ENCODE peak calls at places on chromosomes 6 and 20, in five cellular contexts. One of them, this sample, is unnamed.
A peak's percentile ranks its signal among the peaks of the same experiment; 100 is the strongest.

GRCh38 chr6:114377881-114378280 is 35.1 kb upstream of the HS3ST5 start:
- DNase-seq in cardiac muscle cell: no peak
- DNase-seq in sigmoid colon: no peak
- DNase-seq in SK-N-MC: no peak
- DNase-seq in transverse colon: no peak
- DNase-seq in this sample: no peak

GRCh38 chr20:47727170-47727880 is 58.0 kb downstream of the SULF2 start:
- DNase-seq in cardiac muscle cell: no peak
- DNase-seq in sigmoid colon: peak; percentile 74
- DNase-seq in SK-N-MC: no peak
- DNase-seq in transverse colon: peak; percentile 62
- DNase-seq in this sample: no peak

GRCh38 chr6:31293343-31293742 is 21.5 kb upstream of the HLA-C start:
- DNase-seq in cardiac muscle cell: peak; percentile 74
- DNase-seq in sigmoid colon: no peak
- DNase-seq in SK-N-MC: no peak
- DNase-seq in transverse colon: no peak
- DNase-seq in this sample: no peak

GRCh38 chr6:166488081-166488685 is 98.3 kb downstream of the RAMACL start:
- DNase-seq in cardiac muscle cell: no peak
- DNase-seq in sigmoid colon: peak; percentile 76
- DNase-seq in SK-N-MC: peak; percentile 50
- DNase-seq in transverse colon: peak; percentile 57
- DNase-seq in this sample: no peak

GRCh38 chr20:49989234-49990065 is 6.7 kb downstream of the SNAI1 start:
- DNase-seq in cardiac muscle cell: no peak
- DNase-seq in sigmoid colon: peak; percentile 90
- DNase-seq in SK-N-MC: peak; percentile 34
- DNase-seq in transverse colon: peak; percentile 27
- DNase-seq in this sample: peak; percentile 82

GRCh38 chr6:34234667-34235604 is 1.7 kb upstream of the HMGA1 start:
- DNase-seq in cardiac muscle cell: peak; percentile 93
- DNase-seq in sigmoid colon: peak; percentile 67
- DNase-seq in SK-N-MC: no peak
- DNase-seq in transverse colon: peak; percentile 62
- DNase-seq in this sample: no peak

GRCh38 chr20:31684153-31685003 is 38.3 kb downstream of the BCL2L1 start:
- DNase-seq in cardiac muscle cell: no peak
- DNase-seq in sigmoid colon: no peak
- DNase-seq in SK-N-MC: no peak
- DNase-seq in transverse colon: no peak
- DNase-seq in this sample: no peak

GRCh38 chr6:129598244-129599187 is 111.5 kb downstream of the ARHGAP18 start:
- DNase-seq in cardiac muscle cell: peak; percentile 63
- DNase-seq in sigmoid colon: no peak
- DNase-seq in SK-N-MC: peak; percentile 85
- DNase-seq in transverse colon: no peak
- DNase-seq in this sample: no peak

GRCh38 chr6:148313483-148313882 is 29.2 kb upstream of the SASH1 start:
- DNase-seq in cardiac muscle cell: no peak
- DNase-seq in sigmoid colon: no peak
- DNase-seq in SK-N-MC: no peak
- DNase-seq in transverse colon: no peak
- DNase-seq in this sample: no peak

DNA sequence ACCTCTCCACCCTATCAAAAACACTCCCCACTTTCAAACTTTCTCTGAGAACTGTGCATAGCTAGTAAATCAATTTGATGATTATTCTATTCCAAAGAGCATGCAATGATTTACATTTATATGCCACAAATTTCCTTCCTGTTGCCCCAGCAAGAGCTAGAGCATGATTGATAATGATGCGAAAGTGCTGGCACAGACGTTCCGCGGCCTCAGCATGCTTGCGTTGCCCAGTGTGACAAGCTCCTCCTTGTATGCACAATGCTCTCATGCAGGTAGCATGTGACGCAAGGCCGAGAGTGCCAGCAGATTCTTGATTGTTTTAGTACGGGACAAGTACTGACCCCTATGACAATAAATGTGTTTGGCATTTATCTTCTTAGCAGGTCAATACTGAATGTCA is 696.3 kb upstream of the SLC35B3 start:
- DNase-seq in cardiac muscle cell: no peak
- DNase-seq in sigmoid colon: no peak
- DNase-seq in SK-N-MC: peak; percentile 77
- DNase-seq in transverse colon: peak; percentile 25
- DNase-seq in this sample: no peak
- H3K27ac ChIP-seq in cardiac muscle cell: no peak overlapping the region
- H3K27ac ChIP-seq in sigmoid colon: no peak overlapping the region
- H3K27ac ChIP-seq in SK-N-MC: no peak overlapping the region
- H3K27ac ChIP-seq in transverse colon: no peak overlapping the region
- H3K27ac ChIP-seq in this sample: no peak overlapping the region

DNA sequence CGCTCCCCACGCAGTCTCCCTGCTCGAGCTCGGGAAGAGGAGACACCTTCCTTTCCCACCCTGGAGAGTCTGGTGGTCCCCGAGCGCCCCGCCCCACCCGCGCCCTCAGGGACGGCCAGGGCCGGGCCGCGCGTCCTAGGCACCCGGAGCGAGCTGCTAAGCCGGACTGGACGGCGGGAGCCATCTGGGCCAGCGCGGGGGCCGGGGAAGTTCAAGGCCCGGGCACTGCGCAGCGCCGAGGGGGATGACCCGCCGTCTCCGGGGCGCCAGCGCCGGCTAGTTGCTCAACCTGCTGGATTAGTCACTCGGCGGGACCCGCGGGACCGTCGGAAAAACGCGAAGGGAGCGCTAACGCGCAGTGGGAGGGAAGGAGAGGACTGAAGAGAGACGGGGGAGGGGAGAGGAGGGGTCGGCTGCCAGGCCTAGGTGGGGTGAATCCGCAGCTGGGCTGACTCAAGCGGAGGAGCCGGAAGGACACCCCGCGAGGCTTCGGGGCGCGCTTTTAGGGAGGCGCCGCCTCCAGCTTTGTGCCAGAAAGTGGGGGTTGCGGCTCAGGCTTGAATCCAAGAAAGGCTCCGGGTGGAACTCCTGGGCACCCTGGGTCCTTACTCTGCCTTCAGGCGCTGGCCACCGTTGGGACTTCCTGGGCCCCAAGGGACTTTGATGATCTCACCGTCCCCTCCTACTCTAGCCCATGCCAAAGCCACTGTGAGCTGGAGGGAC is 75.7 kb upstream of the FOXP4 start:
- DNase-seq in cardiac muscle cell: no peak
- DNase-seq in sigmoid colon: peak; percentile 80
- DNase-seq in SK-N-MC: no peak
- DNase-seq in transverse colon: no peak
- DNase-seq in this sample: peak; percentile 92
- H3K4me3 ChIP-seq in cardiac muscle cell: peak overlapping the region; percentile 8
- H3K4me3 ChIP-seq in sigmoid colon: no peak overlapping the region
- H3K4me3 ChIP-seq in SK-N-MC: no peak overlapping the region
- H3K4me3 ChIP-seq in transverse colon: no peak overlapping the region
- H3K4me3 ChIP-seq in this sample: peak overlapping the region; percentile 43

DNA sequence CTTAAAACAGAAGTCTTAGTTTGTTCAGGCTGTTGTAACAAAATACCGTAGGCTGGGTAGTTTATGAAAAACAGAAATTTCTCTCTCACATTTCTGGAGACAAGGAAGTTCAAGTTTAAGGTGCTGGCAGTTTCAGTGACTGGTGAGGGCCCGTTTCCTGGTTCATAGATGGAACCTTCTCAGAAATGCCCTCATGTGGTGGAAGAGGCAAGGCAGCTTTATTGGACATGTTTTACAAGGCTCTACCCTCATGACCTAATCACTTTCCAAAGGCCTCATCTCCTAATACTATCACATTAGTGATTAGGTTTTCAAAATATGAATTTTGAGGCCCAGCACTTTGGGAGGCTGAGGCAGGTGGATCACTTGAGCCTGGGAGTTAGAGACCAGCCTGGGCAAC is 2.4 kb downstream of the HEBP2 start:
- DNase-seq in cardiac muscle cell: no peak
- DNase-seq in sigmoid colon: no peak
- DNase-seq in SK-N-MC: no peak
- DNase-seq in transverse colon: peak; percentile 43
- DNase-seq in this sample: no peak
- H3K27ac ChIP-seq in cardiac muscle cell: no peak overlapping the region
- H3K27ac ChIP-seq in sigmoid colon: no peak overlapping the region
- H3K27ac ChIP-seq in SK-N-MC: no peak overlapping the region
- H3K27ac ChIP-seq in transverse colon: peak overlapping the region; percentile 94
- H3K27ac ChIP-seq in this sample: no peak overlapping the region

GRCh38 chr6:137872071-137872470 is 5.0 kb downstream of the TNFAIP3 start:
- DNase-seq in cardiac muscle cell: no peak
- DNase-seq in sigmoid colon: no peak
- DNase-seq in SK-N-MC: no peak
- DNase-seq in transverse colon: no peak
- DNase-seq in this sample: no peak

GRCh38 chr6:137870286-137870685 is 3.2 kb downstream of the TNFAIP3 start:
- DNase-seq in cardiac muscle cell: no peak
- DNase-seq in sigmoid colon: no peak
- DNase-seq in SK-N-MC: no peak
- DNase-seq in transverse colon: no peak
- DNase-seq in this sample: no peak

GRCh38 chr6:137869781-137870180 is 2.7 kb downstream of the TNFAIP3 start:
- DNase-seq in cardiac muscle cell: no peak
- DNase-seq in sigmoid colon: no peak
- DNase-seq in SK-N-MC: no peak
- DNase-seq in transverse colon: no peak
- DNase-seq in this sample: no peak

GRCh38 chr6:137870744-137871247 is 3.7 kb downstream of the TNFAIP3 start:
- DNase-seq in cardiac muscle cell: no peak
- DNase-seq in sigmoid colon: no peak
- DNase-seq in SK-N-MC: no peak
- DNase-seq in transverse colon: no peak
- DNase-seq in this sample: no peak

GRCh38 chr6:137871299-137871698 is 4.2 kb downstream of the TNFAIP3 start:
- DNase-seq in cardiac muscle cell: no peak
- DNase-seq in sigmoid colon: no peak
- DNase-seq in SK-N-MC: no peak
- DNase-seq in transverse colon: no peak
- DNase-seq in this sample: no peak
- H3K4me3 ChIP-seq in cardiac muscle cell: no peak overlapping the region
- H3K4me3 ChIP-seq in sigmoid colon: peak overlapping the region; percentile 2
- H3K4me3 ChIP-seq in SK-N-MC: no peak overlapping the region
- H3K4me3 ChIP-seq in transverse colon: no peak overlapping the region
- H3K4me3 ChIP-seq in this sample: peak overlapping the region; percentile 48

DNA sequence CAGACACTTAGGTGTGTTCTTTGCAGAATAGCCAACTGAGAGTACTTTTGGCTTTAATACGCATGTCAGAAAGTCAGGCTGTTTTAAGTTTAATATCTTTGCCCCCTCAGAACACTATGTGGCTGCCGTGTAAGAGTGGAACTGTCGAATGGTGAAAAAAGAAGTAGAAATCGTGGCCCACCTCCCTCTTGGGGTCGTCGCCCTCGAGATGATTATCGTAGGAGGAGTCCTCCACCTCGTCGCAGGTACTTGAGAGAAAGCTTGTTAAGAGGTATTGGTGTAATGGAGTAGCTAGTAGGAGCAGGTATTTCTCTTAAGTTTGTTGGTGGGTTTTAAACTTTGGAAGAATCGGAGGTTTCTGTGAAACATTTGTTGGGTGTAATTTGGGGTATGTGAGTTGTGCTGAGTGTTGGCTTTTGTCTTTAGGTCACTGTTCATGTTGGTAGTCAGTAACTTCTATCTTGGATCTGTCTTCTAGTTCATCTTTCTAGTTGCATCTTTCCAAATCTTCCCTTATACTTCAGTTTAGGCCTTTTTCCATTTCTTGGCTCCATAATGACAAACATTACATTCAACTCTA is 4.7 kb downstream of the SRSF3 start:
- DNase-seq in cardiac muscle cell: no peak
- DNase-seq in sigmoid colon: peak; percentile 29
- DNase-seq in SK-N-MC: no peak
- DNase-seq in transverse colon: peak; percentile 5
- DNase-seq in this sample: peak; percentile 62
- H3K27ac ChIP-seq in cardiac muscle cell: peak overlapping the region; percentile 18
- H3K27ac ChIP-seq in sigmoid colon: peak overlapping the region; percentile 92
- H3K27ac ChIP-seq in SK-N-MC: no peak overlapping the region
- H3K27ac ChIP-seq in transverse colon: peak overlapping the region; percentile 100
- H3K27ac ChIP-seq in this sample: peak overlapping the region; percentile 98

GRCh38 chr20:18224968-18225568 is 63.3 kb upstream of the ZNF133 start:
- DNase-seq in cardiac muscle cell: peak; percentile 41
- DNase-seq in sigmoid colon: no peak
- DNase-seq in SK-N-MC: no peak
- DNase-seq in transverse colon: no peak
- DNase-seq in this sample: no peak
- H3K4me3 ChIP-seq in cardiac muscle cell: no peak overlapping the region
- H3K4me3 ChIP-seq in sigmoid colon: no peak overlapping the region
- H3K4me3 ChIP-seq in SK-N-MC: no peak overlapping the region
- H3K4me3 ChIP-seq in transverse colon: no peak overlapping the region
- H3K4me3 ChIP-seq in this sample: peak overlapping the region; percentile 12

DNA sequence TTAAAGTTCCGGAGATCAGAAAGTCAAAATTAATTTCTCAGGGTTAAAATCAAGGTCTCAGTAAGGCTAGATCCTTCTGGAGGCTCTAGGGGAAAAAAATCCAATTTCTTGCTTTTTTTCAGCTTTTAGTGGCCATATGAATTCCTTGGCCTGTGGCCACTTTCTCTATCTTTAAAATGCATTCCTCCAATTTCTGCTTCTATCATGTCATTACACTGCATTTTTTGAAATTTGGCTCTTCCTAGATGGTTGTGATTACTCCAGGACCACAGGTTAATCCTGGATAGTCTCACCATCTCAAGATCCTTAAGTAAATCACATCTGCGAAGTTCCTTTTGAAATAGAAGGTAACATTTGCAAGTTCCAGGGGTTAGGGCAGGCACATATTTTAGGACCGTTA is 1294.9 kb upstream of the CITED2 start:
- DNase-seq in cardiac muscle cell: no peak
- DNase-seq in sigmoid colon: no peak
- DNase-seq in SK-N-MC: no peak
- DNase-seq in transverse colon: no peak
- DNase-seq in this sample: no peak
- H3K27ac ChIP-seq in cardiac muscle cell: no peak overlapping the region
- H3K27ac ChIP-seq in sigmoid colon: no peak overlapping the region
- H3K27ac ChIP-seq in SK-N-MC: no peak overlapping the region
- H3K27ac ChIP-seq in transverse colon: no peak overlapping the region
- H3K27ac ChIP-seq in this sample: no peak overlapping the region

This sample was measured in coronary artery.